ENCODE peak calls at places on chromosomes 3 and 15, in seven cellular contexts. One of them, this sample, is unnamed.

GRCh38 chr15:48084759-48085420 is 35.9 kb upstream of the SLC24A5 start:
- DNase-seq in hepatocyte: peak
- DNase-seq in A549: no peak
- DNase-seq in adrenal gland: no peak
- DNase-seq in AG09319: no peak
- DNase-seq in cardiac fibroblast: peak
- DNase-seq in HFFc6: peak
- DNase-seq in this sample: no peak

GRCh38 chr15:64072812-64073211 is 20.8 kb downstream of the CIAO2A start:
- DNase-seq in hepatocyte: peak
- DNase-seq in A549: no peak
- DNase-seq in adrenal gland: peak
- DNase-seq in AG09319: no peak
- DNase-seq in cardiac fibroblast: no peak
- DNase-seq in HFFc6: no peak
- DNase-seq in this sample: no peak

GRCh38 chr3:40996827-40997710 is 202.2 kb upstream of the CTNNB1 start:
- DNase-seq in hepatocyte: no peak
- DNase-seq in A549: no peak
- DNase-seq in adrenal gland: no peak
- DNase-seq in AG09319: no peak
- DNase-seq in cardiac fibroblast: no peak
- DNase-seq in HFFc6: no peak
- DNase-seq in this sample: no peak

GRCh38 chr15:48559270-48559669 is 86.2 kb downstream of the FBN1 start:
- DNase-seq in hepatocyte: peak
- DNase-seq in A549: no peak
- DNase-seq in adrenal gland: peak
- DNase-seq in AG09319: peak
- DNase-seq in cardiac fibroblast: peak
- DNase-seq in HFFc6: peak
- DNase-seq in this sample: peak

GRCh38 chr3:27712136-27713065 is 9.7 kb downstream of the EOMES start:
- DNase-seq in hepatocyte: peak
- DNase-seq in A549: peak
- DNase-seq in adrenal gland: peak
- DNase-seq in AG09319: peak
- DNase-seq in cardiac fibroblast: peak
- DNase-seq in HFFc6: peak
- DNase-seq in this sample: peak

GRCh38 chr15:47720555-47720954 is 3.2 kb downstream of the SEMA6D start:
- DNase-seq in hepatocyte: no peak
- DNase-seq in A549: no peak
- DNase-seq in adrenal gland: no peak
- DNase-seq in AG09319: no peak
- DNase-seq in cardiac fibroblast: no peak
- DNase-seq in HFFc6: peak
- DNase-seq in this sample: no peak

GRCh38 chr3:72673011-72673771 is 175.1 kb downstream of the SHQ1 start:
- DNase-seq in hepatocyte: no peak
- DNase-seq in A549: no peak
- DNase-seq in adrenal gland: no peak
- DNase-seq in AG09319: no peak
- DNase-seq in cardiac fibroblast: no peak
- DNase-seq in HFFc6: no peak
- DNase-seq in this sample: no peak

GRCh38 chr3:80771085-80771484 is 990.4 kb downstream of the GBE1 start:
- DNase-seq in hepatocyte: peak
- DNase-seq in A549: no peak
- DNase-seq in adrenal gland: no peak
- DNase-seq in AG09319: no peak
- DNase-seq in cardiac fibroblast: peak
- DNase-seq in HFFc6: no peak
- DNase-seq in this sample: no peak

GRCh38 chr3:61547625-61548024 is 13.7 kb upstream of the PTPRG start:
- DNase-seq in hepatocyte: no peak
- DNase-seq in A549: no peak
- DNase-seq in adrenal gland: no peak
- DNase-seq in AG09319: no peak
- DNase-seq in cardiac fibroblast: no peak
- DNase-seq in HFFc6: no peak
- DNase-seq in this sample: no peak

GRCh38 chr3:76044601-76045600 is 259.6 kb upstream of the ZNF717 start:
- DNase-seq in hepatocyte: peak
- DNase-seq in A549: no peak
- DNase-seq in adrenal gland: peak
- DNase-seq in AG09319: no peak
- DNase-seq in cardiac fibroblast: peak
- DNase-seq in HFFc6: no peak
- DNase-seq in this sample: no peak

GRCh38 chr3:139797724-139798343 is 120.1 kb upstream of the NMNAT3 start:
- DNase-seq in hepatocyte: peak
- DNase-seq in A549: no peak
- DNase-seq in adrenal gland: peak
- DNase-seq in AG09319: no peak
- DNase-seq in cardiac fibroblast: peak
- DNase-seq in HFFc6: no peak
- DNase-seq in this sample: peak

GRCh38 chr3:14404396-14405119 is 2.2 kb downstream of the SLC6A6 start:
- DNase-seq in hepatocyte: peak
- DNase-seq in A549: no peak
- DNase-seq in adrenal gland: peak
- DNase-seq in AG09319: no peak
- DNase-seq in cardiac fibroblast: no peak
- DNase-seq in HFFc6: no peak
- DNase-seq in this sample: no peak

GRCh38 chr3:124700880-124701684 is 29.2 kb upstream of the UMPS start:
- DNase-seq in hepatocyte: peak
- DNase-seq in A549: no peak
- DNase-seq in adrenal gland: peak
- DNase-seq in AG09319: no peak
- DNase-seq in cardiac fibroblast: peak
- DNase-seq in HFFc6: no peak
- DNase-seq in this sample: peak

GRCh38 chr3:63662011-63662410 is 9.5 kb downstream of the SNTN start:
- DNase-seq in hepatocyte: no peak
- DNase-seq in A549: no peak
- DNase-seq in adrenal gland: no peak
- DNase-seq in AG09319: no peak
- DNase-seq in cardiac fibroblast: no peak
- DNase-seq in HFFc6: no peak
- DNase-seq in this sample: no peak

GRCh38 chr3:63656791-63657190 is 4.3 kb downstream of the SNTN start:
- DNase-seq in hepatocyte: no peak
- DNase-seq in A549: no peak
- DNase-seq in adrenal gland: no peak
- DNase-seq in AG09319: no peak
- DNase-seq in cardiac fibroblast: peak
- DNase-seq in HFFc6: peak
- DNase-seq in this sample: peak

GRCh38 chr3:63661242-63661641 is 8.8 kb downstream of the SNTN start:
- DNase-seq in hepatocyte: no peak
- DNase-seq in A549: no peak
- DNase-seq in adrenal gland: no peak
- DNase-seq in AG09319: no peak
- DNase-seq in cardiac fibroblast: no peak
- DNase-seq in HFFc6: no peak
- DNase-seq in this sample: no peak

GRCh38 chr3:63662500-63662899 is 10.0 kb downstream of the SNTN start:
- DNase-seq in hepatocyte: peak
- DNase-seq in A549: no peak
- DNase-seq in adrenal gland: no peak
- DNase-seq in AG09319: no peak
- DNase-seq in cardiac fibroblast: peak
- DNase-seq in HFFc6: peak
- DNase-seq in this sample: no peak
- TF ChIP-seq CTCF in hepatocyte: peak
- TF ChIP-seq CTCF in A549: no peak
- TF ChIP-seq CTCF in adrenal gland: no peak
- TF ChIP-seq CTCF in AG09319: peak
- TF ChIP-seq CTCF in cardiac fibroblast: no peak
- TF ChIP-seq CTCF in HFFc6: peak
- TF ChIP-seq CTCF in this sample: peak

DNA sequence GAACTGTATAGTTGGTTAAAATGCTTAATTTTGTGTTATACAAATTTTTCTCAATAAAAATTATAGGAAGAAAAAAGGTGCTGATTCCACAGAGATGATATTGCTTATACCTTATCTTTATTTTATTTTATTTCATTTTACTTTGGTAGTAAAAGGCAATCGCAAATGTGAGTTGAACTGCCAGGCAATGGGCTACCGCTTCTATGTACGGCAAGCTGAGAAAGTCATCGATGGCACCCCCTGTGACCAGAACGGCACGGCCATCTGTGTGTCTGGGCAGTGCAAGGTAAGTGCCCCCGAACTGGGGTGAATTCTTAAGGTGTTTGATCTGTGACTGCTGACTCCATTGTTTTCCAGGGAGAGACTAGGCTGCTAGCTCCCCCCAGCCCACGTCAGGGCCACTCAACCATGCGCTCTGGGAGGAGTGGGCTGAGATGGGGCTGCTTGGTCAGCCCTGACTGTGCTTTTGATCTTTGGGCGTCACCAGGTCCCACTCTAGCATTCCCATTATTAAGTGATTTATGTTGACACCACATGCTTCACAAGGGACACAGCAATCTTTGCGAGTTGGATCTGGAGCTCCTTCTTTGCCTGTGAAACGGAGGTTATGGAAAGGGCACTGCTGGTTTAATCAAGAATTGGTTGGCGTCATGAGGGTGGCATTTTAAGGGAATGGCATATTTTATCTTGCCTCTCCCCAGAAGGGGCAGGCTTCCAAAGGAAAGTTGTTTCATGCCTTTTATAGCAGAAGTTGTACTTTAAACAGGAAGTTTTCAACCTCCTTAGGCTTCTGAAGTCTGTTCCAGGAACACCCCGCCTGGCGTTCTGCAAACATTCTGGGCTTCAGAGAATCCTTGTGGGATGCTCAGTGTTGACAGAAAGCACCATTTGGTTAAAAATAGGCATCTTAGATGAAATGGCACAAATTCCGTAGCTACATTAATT is 296.5 kb downstream of the THSD4 start:
- DNase-seq in hepatocyte: peak
- DNase-seq in A549: peak
- DNase-seq in adrenal gland: no peak
- DNase-seq in AG09319: no peak
- DNase-seq in cardiac fibroblast: no peak
- DNase-seq in HFFc6: no peak
- DNase-seq in this sample: no peak
- TF ChIP-seq CTCF in hepatocyte: no peak
- TF ChIP-seq CTCF in A549: peak
- TF ChIP-seq CTCF in adrenal gland: no peak
- TF ChIP-seq CTCF in AG09319: no peak
- TF ChIP-seq CTCF in cardiac fibroblast: no peak
- TF ChIP-seq CTCF in HFFc6: peak
- TF ChIP-seq CTCF in this sample: peak

GRCh38 chr3:182465301-182466185 is 327.8 kb upstream of the ATP11B start:
- DNase-seq in hepatocyte: no peak
- DNase-seq in A549: no peak
- DNase-seq in adrenal gland: no peak
- DNase-seq in AG09319: no peak
- DNase-seq in cardiac fibroblast: no peak
- DNase-seq in HFFc6: no peak
- DNase-seq in this sample: no peak

GRCh38 chr3:182464513-182465145 is 328.7 kb upstream of the ATP11B start:
- DNase-seq in hepatocyte: peak
- DNase-seq in A549: no peak
- DNase-seq in adrenal gland: no peak
- DNase-seq in AG09319: no peak
- DNase-seq in cardiac fibroblast: no peak
- DNase-seq in HFFc6: no peak
- DNase-seq in this sample: no peak

GRCh38 chr3:182469086-182469485 is 324.2 kb upstream of the ATP11B start:
- DNase-seq in hepatocyte: no peak
- DNase-seq in A549: no peak
- DNase-seq in adrenal gland: no peak
- DNase-seq in AG09319: no peak
- DNase-seq in cardiac fibroblast: no peak
- DNase-seq in HFFc6: no peak
- DNase-seq in this sample: no peak

GRCh38 chr3:182473191-182473710 is 320.1 kb upstream of the ATP11B start:
- DNase-seq in hepatocyte: no peak
- DNase-seq in A549: no peak
- DNase-seq in adrenal gland: no peak
- DNase-seq in AG09319: no peak
- DNase-seq in cardiac fibroblast: no peak
- DNase-seq in HFFc6: no peak
- DNase-seq in this sample: no peak

DNA sequence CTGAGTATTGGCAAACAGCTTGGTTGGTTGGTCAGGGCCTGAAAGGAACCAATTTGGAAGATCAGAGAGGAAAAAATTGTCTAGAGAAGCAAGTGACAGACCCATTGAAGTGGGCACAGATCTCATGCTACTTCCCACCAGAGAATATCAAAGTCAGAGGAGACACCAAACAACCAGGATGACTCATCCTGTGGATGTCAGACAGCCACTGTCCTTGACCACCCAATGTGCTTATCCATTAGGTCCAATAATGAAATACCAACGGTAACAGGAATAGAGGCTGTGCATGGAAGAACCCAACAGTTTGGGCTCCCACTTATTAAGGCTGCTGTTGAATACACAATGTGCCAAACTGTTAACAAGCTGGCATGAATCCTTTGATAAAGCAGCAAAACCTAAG is 323.1 kb upstream of the ATP11B start:
- DNase-seq in hepatocyte: no peak
- DNase-seq in A549: no peak
- DNase-seq in adrenal gland: no peak
- DNase-seq in AG09319: no peak
- DNase-seq in cardiac fibroblast: no peak
- DNase-seq in HFFc6: no peak
- DNase-seq in this sample: no peak
- TF ChIP-seq CTCF in hepatocyte: no peak
- TF ChIP-seq CTCF in A549: no peak
- TF ChIP-seq CTCF in adrenal gland: no peak
- TF ChIP-seq CTCF in AG09319: no peak
- TF ChIP-seq CTCF in cardiac fibroblast: no peak
- TF ChIP-seq CTCF in HFFc6: no peak
- TF ChIP-seq CTCF in this sample: no peak

GRCh38 chr3:53730565-53730964 is 115.7 kb downstream of the CHDH start:
- DNase-seq in hepatocyte: no peak
- DNase-seq in A549: no peak
- DNase-seq in adrenal gland: no peak
- DNase-seq in AG09319: no peak
- DNase-seq in cardiac fibroblast: peak
- DNase-seq in HFFc6: peak
- DNase-seq in this sample: no peak

GRCh38 chr3:53729130-53729529 is 117.1 kb downstream of the CHDH start:
- DNase-seq in hepatocyte: no peak
- DNase-seq in A549: no peak
- DNase-seq in adrenal gland: no peak
- DNase-seq in AG09319: no peak
- DNase-seq in cardiac fibroblast: no peak
- DNase-seq in HFFc6: no peak
- DNase-seq in this sample: no peak

GRCh38 chr3:53728606-53729005 is 117.6 kb downstream of the CHDH start:
- DNase-seq in hepatocyte: no peak
- DNase-seq in A549: no peak
- DNase-seq in adrenal gland: no peak
- DNase-seq in AG09319: no peak
- DNase-seq in cardiac fibroblast: no peak
- DNase-seq in HFFc6: no peak
- DNase-seq in this sample: no peak

GRCh38 chr3:53731934-53732624 is 114.1 kb downstream of the CHDH start:
- DNase-seq in hepatocyte: no peak
- DNase-seq in A549: no peak
- DNase-seq in adrenal gland: no peak
- DNase-seq in AG09319: no peak
- DNase-seq in cardiac fibroblast: no peak
- DNase-seq in HFFc6: no peak
- DNase-seq in this sample: no peak

GRCh38 chr3:53729618-53730017 is 116.6 kb downstream of the CHDH start:
- DNase-seq in hepatocyte: peak
- DNase-seq in A549: no peak
- DNase-seq in adrenal gland: no peak
- DNase-seq in AG09319: no peak
- DNase-seq in cardiac fibroblast: no peak
- DNase-seq in HFFc6: no peak
- DNase-seq in this sample: no peak
- TF ChIP-seq CTCF in hepatocyte: peak
- TF ChIP-seq CTCF in A549: no peak
- TF ChIP-seq CTCF in adrenal gland: no peak
- TF ChIP-seq CTCF in AG09319: peak
- TF ChIP-seq CTCF in cardiac fibroblast: no peak
- TF ChIP-seq CTCF in HFFc6: peak
- TF ChIP-seq CTCF in this sample: peak

This sample was measured in AG04450.